ENCODE peak calls at places on chromosome 20, in four cellular contexts. One of them, this sample, is unnamed.
A peak's percentile ranks its signal among the peaks of the same experiment; 100 is the strongest.

GRCh38 chr20:58994390-58995159 is 12.5 kb downstream of the CTSZ start:
- DNase-seq in IMR-90: no peak
- DNase-seq in A549: no peak
- DNase-seq in GM12878: no peak
- DNase-seq in this sample: no peak

GRCh38 chr20:51175724-51176123 is 152.8 kb upstream of the KCNG1 start:
- DNase-seq in IMR-90: no peak
- DNase-seq in A549: no peak
- DNase-seq in GM12878: no peak
- DNase-seq in this sample: no peak

GRCh38 chr20:47205577-47206123 is 150.8 kb downstream of the ZMYND8 start:
- DNase-seq in IMR-90: peak; percentile 79
- DNase-seq in A549: peak; percentile 74
- DNase-seq in GM12878: peak; percentile 31
- DNase-seq in this sample: peak; percentile 66

GRCh38 chr20:21682576-21682975 is 22.9 kb upstream of the PAX1 start:
- DNase-seq in IMR-90: no peak
- DNase-seq in A549: no peak
- DNase-seq in GM12878: no peak
- DNase-seq in this sample: no peak

GRCh38 chr20:39885975-39886649 is 802.9 kb downstream of the MAFB start:
- DNase-seq in IMR-90: peak; percentile 88
- DNase-seq in A549: peak; percentile 32
- DNase-seq in GM12878: no peak
- DNase-seq in this sample: no peak

GRCh38 chr20:63060057-63060991 is 53.6 kb upstream of the BHLHE23 start:
- DNase-seq in IMR-90: peak; percentile 22
- DNase-seq in A549: no peak
- DNase-seq in GM12878: no peak
- DNase-seq in this sample: no peak

GRCh38 chr20:57977588-57977987 is 250.9 kb downstream of the ANKRD60 start:
- DNase-seq in IMR-90: no peak
- DNase-seq in A549: no peak
- DNase-seq in GM12878: no peak
- DNase-seq in this sample: no peak

GRCh38 chr20:51668515-51668914 is 99.7 kb downstream of the ATP9A start:
- DNase-seq in IMR-90: no peak
- DNase-seq in A549: no peak
- DNase-seq in GM12878: no peak
- DNase-seq in this sample: no peak

GRCh38 chr20:51631011-51631950 is 88.8 kb upstream of the NFATC2 start:
- DNase-seq in IMR-90: peak; percentile 99
- DNase-seq in A549: peak; percentile 94
- DNase-seq in GM12878: no peak
- DNase-seq in this sample: peak; percentile 31

GRCh38 chr20:51917886-51918545 is 115.7 kb upstream of the SALL4 start:
- DNase-seq in IMR-90: no peak
- DNase-seq in A549: no peak
- DNase-seq in GM12878: no peak
- DNase-seq in this sample: no peak

GRCh38 chr20:57372581-57373350 is 18.4 kb upstream of the RBM38 start:
- DNase-seq in IMR-90: no peak
- DNase-seq in A549: no peak
- DNase-seq in GM12878: no peak
- DNase-seq in this sample: no peak

GRCh38 chr20:49261173-49261572 is 16.7 kb downstream of the ZNFX1 start:
- DNase-seq in IMR-90: no peak
- DNase-seq in A549: no peak
- DNase-seq in GM12878: no peak
- DNase-seq in this sample: no peak

GRCh38 chr20:54028276-54029011 is 42.0 kb downstream of the BCAS1 start:
- DNase-seq in IMR-90: no peak
- DNase-seq in A549: no peak
- DNase-seq in GM12878: no peak
- DNase-seq in this sample: no peak

GRCh38 chr20:21433329-21433890 is 36.1 kb upstream of the NKX2-4 start:
- DNase-seq in IMR-90: peak; percentile 31
- DNase-seq in A549: peak; percentile 4
- DNase-seq in GM12878: no peak
- DNase-seq in this sample: peak; percentile 7

GRCh38 chr20:11302436-11302835 is 615.3 kb upstream of the BTBD3 start:
- DNase-seq in IMR-90: peak; percentile 81
- DNase-seq in A549: no peak
- DNase-seq in GM12878: no peak
- DNase-seq in this sample: no peak

GRCh38 chr20:53344891-53345290 is 248.7 kb downstream of the ZNF217 start:
- DNase-seq in IMR-90: no peak
- DNase-seq in A549: no peak
- DNase-seq in GM12878: no peak
- DNase-seq in this sample: no peak

GRCh38 chr20:49700411-49701185 is 13.1 kb downstream of the B4GALT5 start:
- DNase-seq in IMR-90: peak; percentile 81
- DNase-seq in A549: peak; percentile 87
- DNase-seq in GM12878: no peak
- DNase-seq in this sample: no peak

GRCh38 chr20:19934792-19935491 is 82.2 kb upstream of the NAA20 start:
- DNase-seq in IMR-90: no peak
- DNase-seq in A549: peak; percentile 74
- DNase-seq in GM12878: no peak
- DNase-seq in this sample: no peak

GRCh38 chr20:10524034-10524476 is 89.0 kb downstream of the SLX4IP start:
- DNase-seq in IMR-90: peak; percentile 41
- DNase-seq in A549: no peak
- DNase-seq in GM12878: no peak
- DNase-seq in this sample: no peak

GRCh38 chr20:8388707-8389106 is 256.6 kb downstream of the PLCB1 start:
- DNase-seq in IMR-90: peak; percentile 18
- DNase-seq in A549: no peak
- DNase-seq in GM12878: no peak
- DNase-seq in this sample: no peak

GRCh38 chr20:8490076-8490830 is 358.2 kb downstream of the PLCB1 start:
- DNase-seq in IMR-90: peak; percentile 15
- DNase-seq in A549: no peak
- DNase-seq in GM12878: no peak
- DNase-seq in this sample: no peak

GRCh38 chr20:9103955-9104354 is 35.1 kb downstream of the PLCB4 start:
- DNase-seq in IMR-90: no peak
- DNase-seq in A549: peak; percentile 42
- DNase-seq in GM12878: no peak
- DNase-seq in this sample: no peak

GRCh38 chr20:5843054-5843731 is 93.0 kb downstream of the SHLD1 start:
- DNase-seq in IMR-90: no peak
- DNase-seq in A549: no peak
- DNase-seq in GM12878: peak; percentile 55
- DNase-seq in this sample: no peak

GRCh38 chr20:5845686-5846651 is 95.8 kb downstream of the SHLD1 start:
- DNase-seq in IMR-90: peak; percentile 45
- DNase-seq in A549: peak; percentile 39
- DNase-seq in GM12878: peak; percentile 12
- DNase-seq in this sample: no peak

GRCh38 chr20:5844063-5844681 is 94.0 kb downstream of the SHLD1 start:
- DNase-seq in IMR-90: peak; percentile 28
- DNase-seq in A549: peak; percentile 91
- DNase-seq in GM12878: peak; percentile 78
- DNase-seq in this sample: peak; percentile 13

DNA sequence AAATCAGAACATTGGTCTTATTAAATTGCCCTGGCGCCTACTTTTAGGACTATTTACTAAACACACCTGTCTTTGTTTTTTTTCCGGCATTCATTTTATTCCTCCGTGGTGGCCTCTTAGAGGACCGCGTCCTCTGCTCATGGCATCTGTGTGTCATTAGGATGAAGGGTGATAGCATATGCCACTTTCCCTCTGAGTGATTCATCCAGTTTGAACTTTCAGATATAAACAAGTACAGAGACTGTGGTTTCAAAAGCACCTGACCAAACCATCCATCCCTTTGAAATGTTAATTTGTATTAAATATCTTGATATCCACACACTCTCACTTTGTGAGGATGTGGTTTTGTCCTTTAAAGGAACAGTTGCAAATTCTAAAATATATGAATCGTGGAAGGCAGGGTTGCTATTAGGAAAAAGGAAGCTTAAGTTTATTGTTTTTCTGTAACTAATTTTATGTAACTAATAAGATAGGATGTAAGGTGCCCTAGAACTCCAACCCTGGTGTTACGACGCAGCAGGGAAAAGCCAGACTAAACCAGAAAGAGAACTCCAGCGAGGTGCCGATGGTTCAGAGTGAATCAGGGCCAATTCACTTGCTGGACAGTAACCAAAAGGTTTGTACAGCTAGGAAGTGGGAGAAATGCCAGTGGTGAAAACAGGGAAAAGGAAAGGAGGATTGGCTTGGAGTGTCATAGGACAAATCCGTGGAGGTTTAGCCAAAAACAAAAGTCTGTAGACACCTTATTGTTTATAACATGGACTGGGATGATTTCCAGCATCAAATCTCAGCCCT is 98.7 kb downstream of the SHLD1 start:
- DNase-seq in IMR-90: peak; percentile 75
- DNase-seq in A549: no peak
- DNase-seq in GM12878: peak; percentile 24
- DNase-seq in this sample: no peak
- TF ChIP-seq ELK1 in IMR-90: no peak
- TF ChIP-seq ELK1 in A549: no peak
- TF ChIP-seq ELK1 in GM12878: no peak
- TF ChIP-seq ELK1 in this sample: no peak

GRCh38 chr20:60465439-60465838 is 507.2 kb downstream of the CDH26 start:
- DNase-seq in IMR-90: no peak
- DNase-seq in A549: no peak
- DNase-seq in GM12878: no peak
- DNase-seq in this sample: no peak
- TF ChIP-seq ELK1 in IMR-90: no peak
- TF ChIP-seq ELK1 in A549: no peak
- TF ChIP-seq ELK1 in GM12878: no peak
- TF ChIP-seq ELK1 in this sample: no peak

GRCh38 chr20:32476684-32477593 is 108.2 kb downstream of the NOL4L start:
- DNase-seq in IMR-90: no peak
- DNase-seq in A549: no peak
- DNase-seq in GM12878: no peak
- DNase-seq in this sample: no peak

GRCh38 chr20:32473231-32474008 is 111.7 kb downstream of the NOL4L start:
- DNase-seq in IMR-90: no peak
- DNase-seq in A549: no peak
- DNase-seq in GM12878: no peak
- DNase-seq in this sample: peak; percentile 79

GRCh38 chr20:32474717-32474966 is 110.5 kb downstream of the NOL4L start:
- DNase-seq in IMR-90: no peak
- DNase-seq in A549: no peak
- DNase-seq in GM12878: no peak
- DNase-seq in this sample: no peak

GRCh38 chr20:32474009-32474716 is 111.0 kb downstream of the NOL4L start:
- DNase-seq in IMR-90: no peak
- DNase-seq in A549: no peak
- DNase-seq in GM12878: no peak
- DNase-seq in this sample: peak; percentile 44

GRCh38 chr20:32474967-32475819 is 109.9 kb downstream of the NOL4L start:
- DNase-seq in IMR-90: peak; percentile 91
- DNase-seq in A549: peak; percentile 83
- DNase-seq in GM12878: no peak
- DNase-seq in this sample: peak; percentile 98
- TF ChIP-seq ELK1 in IMR-90: no peak
- TF ChIP-seq ELK1 in A549: no peak
- TF ChIP-seq ELK1 in GM12878: no peak
- TF ChIP-seq ELK1 in this sample: no peak

GRCh38 chr20:4038047-4038459 is 22.7 kb upstream of the RNF24 start:
- DNase-seq in IMR-90: peak; percentile 67
- DNase-seq in A549: peak; percentile 34
- DNase-seq in GM12878: peak; percentile 75
- DNase-seq in this sample: peak; percentile 33
- TF ChIP-seq ELK1 in IMR-90: no peak
- TF ChIP-seq ELK1 in A549: no peak
- TF ChIP-seq ELK1 in GM12878: no peak
- TF ChIP-seq ELK1 in this sample: no peak